ENCODE peak calls at places on chromosomes 2 and 18, in ten cellular contexts. One of them, this sample, is unnamed.

GRCh38 chr18:43578636-43579203 is 301.4 kb upstream of the SYT4 start:
- DNase-seq in adrenal gland: no peak
- DNase-seq in heart left ventricle: no peak
- DNase-seq in NB4: no peak
- DNase-seq in IMR-90: no peak
- DNase-seq in ovary: no peak
- DNase-seq in stomach: peak; percentile 40
- DNase-seq in right lobe of liver: no peak
- DNase-seq in sigmoid colon: no peak
- DNase-seq in spleen: no peak
- DNase-seq in this sample: no peak

GRCh38 chr18:49517483-49517882 is 30.4 kb upstream of the C18orf32 start:
- DNase-seq in adrenal gland: no peak
- DNase-seq in heart left ventricle: no peak
- DNase-seq in NB4: no peak
- DNase-seq in IMR-90: no peak
- DNase-seq in ovary: no peak
- DNase-seq in stomach: no peak
- DNase-seq in right lobe of liver: no peak
- DNase-seq in sigmoid colon: no peak
- DNase-seq in spleen: no peak
- DNase-seq in this sample: no peak

GRCh38 chr2:156841321-156841720 is 405.1 kb downstream of the GPD2 start:
- DNase-seq in adrenal gland: no peak
- DNase-seq in heart left ventricle: no peak
- DNase-seq in NB4: no peak
- DNase-seq in IMR-90: peak; percentile 8
- DNase-seq in ovary: no peak
- DNase-seq in stomach: no peak
- DNase-seq in right lobe of liver: no peak
- DNase-seq in sigmoid colon: no peak
- DNase-seq in spleen: no peak
- DNase-seq in this sample: no peak

GRCh38 chr2:28621172-28622100 is 125.6 kb downstream of the PLB1 start:
- DNase-seq in adrenal gland: peak; percentile 57
- DNase-seq in heart left ventricle: peak; percentile 76
- DNase-seq in NB4: peak; percentile 78
- DNase-seq in IMR-90: peak; percentile 98
- DNase-seq in ovary: peak; percentile 81
- DNase-seq in stomach: peak; percentile 81
- DNase-seq in right lobe of liver: peak; percentile 89
- DNase-seq in sigmoid colon: peak; percentile 96
- DNase-seq in spleen: peak; percentile 86
- DNase-seq in this sample: peak; percentile 71

GRCh38 chr2:101153077-101153707 is 2.0 kb upstream of the TBC1D8 start:
- DNase-seq in adrenal gland: no peak
- DNase-seq in heart left ventricle: no peak
- DNase-seq in NB4: no peak
- DNase-seq in IMR-90: no peak
- DNase-seq in ovary: no peak
- DNase-seq in stomach: no peak
- DNase-seq in right lobe of liver: no peak
- DNase-seq in sigmoid colon: no peak
- DNase-seq in spleen: no peak
- DNase-seq in this sample: no peak

GRCh38 chr2:174878537-174879147 is 114.4 kb upstream of the CHRNA1 start:
- DNase-seq in adrenal gland: peak; percentile 53
- DNase-seq in heart left ventricle: peak; percentile 21
- DNase-seq in NB4: no peak
- DNase-seq in IMR-90: peak; percentile 49
- DNase-seq in ovary: peak; percentile 13
- DNase-seq in stomach: no peak
- DNase-seq in right lobe of liver: no peak
- DNase-seq in sigmoid colon: no peak
- DNase-seq in spleen: no peak
- DNase-seq in this sample: no peak

GRCh38 chr2:204131621-204132020 is 195.1 kb downstream of the ICOS start:
- DNase-seq in adrenal gland: no peak
- DNase-seq in heart left ventricle: no peak
- DNase-seq in NB4: no peak
- DNase-seq in IMR-90: no peak
- DNase-seq in ovary: no peak
- DNase-seq in stomach: no peak
- DNase-seq in right lobe of liver: no peak
- DNase-seq in sigmoid colon: no peak
- DNase-seq in spleen: no peak
- DNase-seq in this sample: no peak

GRCh38 chr2:33340265-33340664 is 136.2 kb upstream of the RASGRP3 start:
- DNase-seq in adrenal gland: peak; percentile 95
- DNase-seq in heart left ventricle: peak; percentile 74
- DNase-seq in NB4: no peak
- DNase-seq in IMR-90: no peak
- DNase-seq in ovary: peak; percentile 85
- DNase-seq in stomach: no peak
- DNase-seq in right lobe of liver: peak; percentile 68
- DNase-seq in sigmoid colon: peak; percentile 84
- DNase-seq in spleen: peak; percentile 73
- DNase-seq in this sample: no peak

GRCh38 chr18:59708988-59709387 is 11.8 kb upstream of the CCBE1 start:
- DNase-seq in adrenal gland: no peak
- DNase-seq in heart left ventricle: no peak
- DNase-seq in NB4: no peak
- DNase-seq in IMR-90: no peak
- DNase-seq in ovary: no peak
- DNase-seq in stomach: no peak
- DNase-seq in right lobe of liver: no peak
- DNase-seq in sigmoid colon: no peak
- DNase-seq in spleen: no peak
- DNase-seq in this sample: no peak

GRCh38 chr18:5962362-5962761 is 67.0 kb upstream of the TMEM200C start:
- DNase-seq in adrenal gland: no peak
- DNase-seq in heart left ventricle: no peak
- DNase-seq in NB4: no peak
- DNase-seq in IMR-90: no peak
- DNase-seq in ovary: no peak
- DNase-seq in stomach: no peak
- DNase-seq in right lobe of liver: no peak
- DNase-seq in sigmoid colon: no peak
- DNase-seq in spleen: no peak
- DNase-seq in this sample: no peak

GRCh38 chr2:191636235-191636543 is 41.7 kb upstream of the NABP1 start:
- DNase-seq in adrenal gland: no peak
- DNase-seq in heart left ventricle: no peak
- DNase-seq in NB4: no peak
- DNase-seq in IMR-90: peak; percentile 88
- DNase-seq in ovary: no peak
- DNase-seq in stomach: no peak
- DNase-seq in right lobe of liver: no peak
- DNase-seq in sigmoid colon: no peak
- DNase-seq in spleen: no peak
- DNase-seq in this sample: no peak

GRCh38 chr2:143083636-143084035 is 45.6 kb upstream of the ARHGAP15 start:
- DNase-seq in adrenal gland: no peak
- DNase-seq in heart left ventricle: no peak
- DNase-seq in NB4: peak; percentile 68
- DNase-seq in IMR-90: peak; percentile 92
- DNase-seq in ovary: no peak
- DNase-seq in stomach: no peak
- DNase-seq in right lobe of liver: no peak
- DNase-seq in sigmoid colon: no peak
- DNase-seq in spleen: no peak
- DNase-seq in this sample: no peak

GRCh38 chr2:136206613-136207012 is 88.7 kb upstream of the CXCR4 start:
- DNase-seq in adrenal gland: no peak
- DNase-seq in heart left ventricle: no peak
- DNase-seq in NB4: peak; percentile 23
- DNase-seq in IMR-90: no peak
- DNase-seq in ovary: no peak
- DNase-seq in stomach: no peak
- DNase-seq in right lobe of liver: no peak
- DNase-seq in sigmoid colon: no peak
- DNase-seq in spleen: peak; percentile 92
- DNase-seq in this sample: no peak

GRCh38 chr2:57957238-57957637 is 89.4 kb upstream of the VRK2 start:
- DNase-seq in adrenal gland: no peak
- DNase-seq in heart left ventricle: no peak
- DNase-seq in NB4: no peak
- DNase-seq in IMR-90: no peak
- DNase-seq in ovary: no peak
- DNase-seq in stomach: no peak
- DNase-seq in right lobe of liver: no peak
- DNase-seq in sigmoid colon: no peak
- DNase-seq in spleen: no peak
- DNase-seq in this sample: no peak
- TF ChIP-seq POLR2A in adrenal gland: no peak
- TF ChIP-seq POLR2A in heart left ventricle: no peak
- TF ChIP-seq POLR2A in NB4: no peak
- TF ChIP-seq POLR2A in IMR-90: no peak
- TF ChIP-seq POLR2A in ovary: no peak
- TF ChIP-seq POLR2A in stomach: no peak
- TF ChIP-seq POLR2A in right lobe of liver: no peak
- TF ChIP-seq POLR2A in sigmoid colon: no peak
- TF ChIP-seq POLR2A in spleen: no peak
- TF ChIP-seq POLR2A in this sample: no peak

GRCh38 chr2:11342561-11343343 is 1.7 kb downstream of the ROCK2 start:
- DNase-seq in adrenal gland: peak; percentile 30
- DNase-seq in heart left ventricle: no peak
- DNase-seq in NB4: peak; percentile 71
- DNase-seq in IMR-90: peak; percentile 87
- DNase-seq in ovary: no peak
- DNase-seq in stomach: no peak
- DNase-seq in right lobe of liver: no peak
- DNase-seq in sigmoid colon: no peak
- DNase-seq in spleen: no peak
- DNase-seq in this sample: peak; percentile 42

GRCh38 chr2:11344956-11345671 is 678 bp upstream of the ROCK2 start:
- DNase-seq in adrenal gland: peak; percentile 61
- DNase-seq in heart left ventricle: peak; percentile 57
- DNase-seq in NB4: peak; percentile 82
- DNase-seq in IMR-90: peak; percentile 69
- DNase-seq in ovary: peak; percentile 73
- DNase-seq in stomach: peak; percentile 51
- DNase-seq in right lobe of liver: peak; percentile 81
- DNase-seq in sigmoid colon: peak; percentile 89
- DNase-seq in spleen: no peak
- DNase-seq in this sample: peak; percentile 54

GRCh38 chr2:11343344-11343625 is 1.2 kb downstream of the ROCK2 start:
- DNase-seq in adrenal gland: no peak
- DNase-seq in heart left ventricle: no peak
- DNase-seq in NB4: no peak
- DNase-seq in IMR-90: no peak
- DNase-seq in ovary: no peak
- DNase-seq in stomach: no peak
- DNase-seq in right lobe of liver: no peak
- DNase-seq in sigmoid colon: no peak
- DNase-seq in spleen: no peak
- DNase-seq in this sample: no peak

GRCh38 chr2:11344342-11344955 is at the start of gene ROCK2:
- DNase-seq in adrenal gland: peak; percentile 86
- DNase-seq in heart left ventricle: peak; percentile 90
- DNase-seq in NB4: peak; percentile 92
- DNase-seq in IMR-90: peak; percentile 79
- DNase-seq in ovary: peak; percentile 88
- DNase-seq in stomach: peak; percentile 86
- DNase-seq in right lobe of liver: peak; percentile 93
- DNase-seq in sigmoid colon: peak; percentile 93
- DNase-seq in spleen: peak; percentile 95
- DNase-seq in this sample: peak; percentile 63

DNA sequence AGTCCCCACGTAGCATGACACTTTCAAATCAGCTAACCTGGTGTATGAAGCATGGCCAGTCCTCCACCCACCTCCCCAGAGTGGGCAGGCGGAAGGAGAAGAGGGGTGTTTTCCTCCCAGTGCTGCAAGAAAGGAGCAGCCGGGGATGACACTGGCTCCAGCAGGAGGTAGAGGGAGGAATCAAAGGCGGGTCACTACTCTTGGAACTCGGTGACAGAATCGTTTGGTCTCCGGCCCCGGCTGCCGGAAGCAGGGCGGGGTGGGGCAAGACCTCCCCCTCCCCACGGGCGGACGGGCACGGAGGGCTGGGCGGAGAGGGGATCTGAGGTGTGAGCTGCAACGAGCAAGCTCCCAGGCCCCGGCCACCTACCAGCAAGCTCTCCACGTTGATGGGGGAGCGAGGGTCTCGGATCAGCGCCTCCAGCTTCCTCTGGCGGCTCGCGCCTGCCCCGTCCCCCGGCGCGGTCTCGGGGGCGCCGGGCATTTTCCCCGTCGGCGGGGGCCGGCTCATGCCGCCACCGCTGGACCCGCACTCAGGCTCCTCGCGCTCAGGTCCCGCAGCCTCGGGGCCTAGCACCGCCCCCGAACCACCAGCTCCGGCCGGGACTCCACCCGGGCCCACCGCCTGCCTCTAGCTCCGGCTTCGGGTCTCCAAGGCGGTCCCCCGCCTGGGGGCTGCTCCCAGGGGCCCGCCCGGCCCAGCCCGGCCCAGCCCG is 652 bp downstream of the ROCK2 start:
- DNase-seq in adrenal gland: peak; percentile 52
- DNase-seq in heart left ventricle: peak; percentile 69
- DNase-seq in NB4: peak; percentile 71
- DNase-seq in IMR-90: peak; percentile 20
- DNase-seq in ovary: peak; percentile 39
- DNase-seq in stomach: peak; percentile 32
- DNase-seq in right lobe of liver: peak; percentile 73
- DNase-seq in sigmoid colon: peak; percentile 80
- DNase-seq in spleen: peak; percentile 91
- DNase-seq in this sample: peak; percentile 29
- TF ChIP-seq POLR2A in adrenal gland: peak; percentile 63
- TF ChIP-seq POLR2A in heart left ventricle: no peak
- TF ChIP-seq POLR2A in NB4: no peak
- TF ChIP-seq POLR2A in IMR-90: no peak
- TF ChIP-seq POLR2A in ovary: no peak
- TF ChIP-seq POLR2A in stomach: no peak
- TF ChIP-seq POLR2A in right lobe of liver: peak; percentile 29
- TF ChIP-seq POLR2A in sigmoid colon: no peak
- TF ChIP-seq POLR2A in spleen: no peak
- TF ChIP-seq POLR2A in this sample: peak; percentile 43

GRCh38 chr2:199366406-199366805 is 91.3 kb downstream of the SATB2 start:
- DNase-seq in adrenal gland: no peak
- DNase-seq in heart left ventricle: no peak
- DNase-seq in NB4: no peak
- DNase-seq in IMR-90: peak; percentile 39
- DNase-seq in ovary: no peak
- DNase-seq in stomach: no peak
- DNase-seq in right lobe of liver: no peak
- DNase-seq in sigmoid colon: no peak
- DNase-seq in spleen: no peak
- DNase-seq in this sample: no peak
- TF ChIP-seq POLR2A in adrenal gland: no peak
- TF ChIP-seq POLR2A in heart left ventricle: no peak
- TF ChIP-seq POLR2A in NB4: no peak
- TF ChIP-seq POLR2A in IMR-90: no peak
- TF ChIP-seq POLR2A in ovary: no peak
- TF ChIP-seq POLR2A in stomach: no peak
- TF ChIP-seq POLR2A in right lobe of liver: no peak
- TF ChIP-seq POLR2A in sigmoid colon: no peak
- TF ChIP-seq POLR2A in spleen: no peak
- TF ChIP-seq POLR2A in this sample: no peak

DNA sequence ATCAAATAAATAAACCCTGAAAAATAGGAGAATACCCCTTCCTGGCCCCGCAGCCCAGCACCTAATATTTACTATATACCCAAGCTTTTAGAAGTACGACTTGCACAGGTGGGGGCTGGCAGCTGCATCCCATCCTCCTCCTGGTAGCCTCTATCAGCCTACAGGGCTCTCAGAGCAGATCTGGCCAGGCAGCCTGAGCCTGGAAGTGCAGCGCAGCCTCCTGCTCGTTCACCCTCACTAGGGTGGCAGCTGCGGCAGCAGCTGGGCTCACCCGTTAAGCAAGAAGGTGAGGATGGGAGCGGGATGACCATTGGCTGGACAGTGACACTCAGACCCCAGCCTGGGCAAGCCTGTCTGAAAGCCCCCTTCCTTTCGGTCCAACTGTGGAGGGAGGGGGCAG is 23.2 kb downstream of the MPHOSPH10 start:
- DNase-seq in adrenal gland: no peak
- DNase-seq in heart left ventricle: no peak
- DNase-seq in NB4: no peak
- DNase-seq in IMR-90: no peak
- DNase-seq in ovary: no peak
- DNase-seq in stomach: no peak
- DNase-seq in right lobe of liver: no peak
- DNase-seq in sigmoid colon: no peak
- DNase-seq in spleen: no peak
- DNase-seq in this sample: no peak
- TF ChIP-seq POLR2A in adrenal gland: no peak
- TF ChIP-seq POLR2A in heart left ventricle: no peak
- TF ChIP-seq POLR2A in NB4: no peak
- TF ChIP-seq POLR2A in IMR-90: no peak
- TF ChIP-seq POLR2A in ovary: no peak
- TF ChIP-seq POLR2A in stomach: no peak
- TF ChIP-seq POLR2A in right lobe of liver: no peak
- TF ChIP-seq POLR2A in sigmoid colon: no peak
- TF ChIP-seq POLR2A in spleen: no peak
- TF ChIP-seq POLR2A in this sample: no peak